ENCODE peak calls at places on chromosomes 6 and 20, in seven cellular contexts. D, N, M, G, F, K and L are unnamed samples.

GRCh38 chr6:84635081-84635745 is 129.2 kb downstream of the TBX18 start:
- DNase-seq in D (peak; percentile 63), N (no peak), M (peak; percentile 90), G (no peak), F (no peak), K (no peak), L (peak; percentile 74)

GRCh38 chr6:35385457-35386202 is 43.3 kb downstream of the PPARD start:
- DNase-seq in D (peak; percentile 31), N (no peak), M (peak; percentile 60), G (peak; percentile 26), F (peak; percentile 71), K (no peak), L (no peak)

GRCh38 chr6:151241853-151242252 is 2.1 kb downstream of the AKAP12 start:
- DNase-seq in D (no peak), N (no peak), M (peak; percentile 6), G (no peak), F (no peak), K (no peak), L (no peak)

GRCh38 chr6:126040826-126041225 is 54.5 kb downstream of the TRMT11 start:
- DNase-seq in D (peak; percentile 90), N (no peak), M (peak; percentile 76), G (peak; percentile 93), F (no peak), K (no peak), L (peak; percentile 97)

GRCh38 chr20:20368414-20369352 is 779 bp downstream of the INSM1 start:
- DNase-seq in D (peak; percentile 44), N (no peak), M (no peak), G (no peak), F (no peak), K (no peak), L (no peak)

GRCh38 chr6:129490551-129491245 is 219.3 kb downstream of the ARHGAP18 start:
- DNase-seq in D (peak; percentile 98), N (peak; percentile 54), M (peak; percentile 97), G (peak; percentile 93), F (no peak), K (no peak), L (peak; percentile 99)

GRCh38 chr20:61726979-61727378 is 338.7 kb downstream of the TAF4 start:
- DNase-seq in D (no peak), N (no peak), M (no peak), G (no peak), F (no peak), K (no peak), L (no peak)

GRCh38 chr6:62640749-62641148 is 354.7 kb upstream of the KHDRBS2 start:
- DNase-seq in D (no peak), N (no peak), M (no peak), G (no peak), F (no peak), K (no peak), L (no peak)

GRCh38 chr6:129692467-129692866 is 17.5 kb downstream of the ARHGAP18 start:
- DNase-seq in D (no peak), N (no peak), M (no peak), G (no peak), F (no peak), K (no peak), L (no peak)

GRCh38 chr6:110179406-110180227 is at the start of gene WASF1:
- DNase-seq in D (peak; percentile 99), N (peak; percentile 89), M (peak; percentile 99), G (peak; percentile 93), F (peak; percentile 95), K (peak; percentile 93), L (peak; percentile 95)

GRCh38 chr6:72857791-72858190 is 235.9 kb downstream of the KCNQ5 start:
- DNase-seq in D (peak; percentile 53), N (no peak), M (peak; percentile 15), G (no peak), F (no peak), K (no peak), L (peak; percentile 41)

GRCh38 chr6:55694148-55694547 is 115.2 kb upstream of the HMGCLL1 start:
- DNase-seq in D (peak; percentile 79), N (no peak), M (peak; percentile 82), G (no peak), F (no peak), K (peak; percentile 57), L (peak; percentile 83)

GRCh38 chr6:123527406-123527805 is 109.3 kb downstream of the TRDN start:
- DNase-seq in D (peak; percentile 83), N (no peak), M (no peak), G (no peak), F (no peak), K (no peak), L (peak; percentile 23)

GRCh38 chr6:186221-186965 is 105.9 kb upstream of the DUSP22 start:
- DNase-seq in D (no peak), N (no peak), M (peak; percentile 2), G (no peak), F (no peak), K (no peak), L (peak; percentile 6)

GRCh38 chr20:11712611-11713160 is 205.0 kb upstream of the BTBD3 start:
- DNase-seq in D (no peak), N (no peak), M (no peak), G (no peak), F (no peak), K (no peak), L (no peak)

GRCh38 chr6:136334853-136335252 is 45.2 kb upstream of the BCLAF1 start:
- DNase-seq in D (no peak), N (no peak), M (no peak), G (no peak), F (no peak), K (no peak), L (no peak)

GRCh38 chr20:57688864-57689263 is 21.0 kb downstream of the PMEPA1 start:
- DNase-seq in D (no peak), N (no peak), M (no peak), G (no peak), F (peak; percentile 73), K (no peak), L (no peak)

GRCh38 chr6:90369024-90369519 is 72.4 kb upstream of the BACH2 start:
- DNase-seq in D (peak; percentile 98), N (no peak), M (peak; percentile 99), G (peak; percentile 97), F (peak; percentile 58), K (peak; percentile 43), L (peak; percentile 100)

GRCh38 chr20:19975901-19976300 is 41.3 kb upstream of the NAA20 start:
- DNase-seq in D (peak; percentile 62), N (no peak), M (peak; percentile 30), G (no peak), F (peak; percentile 40), K (no peak), L (peak; percentile 31)

GRCh38 chr6:131652472-131652871 is 15.4 kb downstream of the ENPP3 start:
- DNase-seq in D (peak; percentile 78), N (no peak), M (no peak), G (no peak), F (no peak), K (no peak), L (peak; percentile 39)

GRCh38 chr6:30130887-30131862 is 4.8 kb upstream of the TRIM40 start:
- DNase-seq in D (peak; percentile 92), N (peak; percentile 68), M (peak; percentile 90), G (peak; percentile 77), F (peak; percentile 58), K (peak; percentile 73), L (peak; percentile 83)

GRCh38 chr20:56606174-56606945 is 22.7 kb upstream of the TFAP2C start:
- DNase-seq in D (peak; percentile 54), N (no peak), M (no peak), G (no peak), F (no peak), K (no peak), L (peak; percentile 13)

GRCh38 chr6:95578106-95578410 is 723 bp downstream of the MANEA start:
- DNase-seq in D (peak; percentile 5), N (no peak), M (no peak), G (peak; percentile 15), F (no peak), K (no peak), L (no peak)

GRCh38 chr6:2714359-2714895 is 36.3 kb downstream of the MYLK4 start:
- DNase-seq in D (peak; percentile 93), N (no peak), M (peak; percentile 92), G (no peak), F (no peak), K (no peak), L (peak; percentile 77)

GRCh38 chr6:79463721-79464120 is 73.5 kb downstream of the LCA5 start:
- DNase-seq in D (peak; percentile 56), N (no peak), M (no peak), G (no peak), F (no peak), K (peak; percentile 9), L (peak; percentile 83)

GRCh38 chr20:49353348-49353747 is 75.5 kb upstream of the ZNFX1 start:
- DNase-seq in D (no peak), N (no peak), M (no peak), G (no peak), F (no peak), K (no peak), L (no peak)

GRCh38 chr6:23414204-23414501 is 711.9 kb upstream of the NRSN1 start:
- DNase-seq in D (peak; percentile 46), N (no peak), M (peak; percentile 81), G (peak; percentile 2), F (no peak), K (no peak), L (peak; percentile 30)

GRCh38 chr6:53432318-53433161 is 83.8 kb upstream of the ELOVL5 start:
- DNase-seq in D (peak; percentile 71), N (no peak), M (peak; percentile 86), G (peak; percentile 90), F (no peak), K (no peak), L (peak; percentile 95)

GRCh38 chr6:168024951-168025510 is 27.6 kb downstream of the KIF25 start:
- DNase-seq in D (no peak), N (no peak), M (no peak), G (no peak), F (no peak), K (no peak), L (no peak)

GRCh38 chr6:35492664-35493284 is 4.1 kb downstream of the TEAD3 start:
- DNase-seq in D (no peak), N (no peak), M (no peak), G (peak; percentile 36), F (no peak), K (no peak), L (no peak)

GRCh38 chr6:27061235-27061993 is 186.1 kb upstream of the PRSS16 start:
- DNase-seq in D (no peak), N (no peak), M (no peak), G (peak; percentile 8), F (no peak), K (no peak), L (no peak)

GRCh38 chr20:51985013-51985415 is 182.7 kb upstream of the SALL4 start:
- DNase-seq in D (peak; percentile 97), N (no peak), M (peak; percentile 97), G (peak; percentile 27), F (no peak), K (no peak), L (peak; percentile 97)

GRCh38 chr6:13985663-13986325 is 61.0 kb downstream of the RNF182 start:
- DNase-seq in D (no peak), N (no peak), M (no peak), G (peak; percentile 61), F (no peak), K (no peak), L (no peak)

GRCh38 chr20:10982692-10983091 is 308.9 kb upstream of the JAG1 start:
- DNase-seq in D (peak; percentile 95), N (no peak), M (peak; percentile 87), G (no peak), F (peak; percentile 85), K (no peak), L (peak; percentile 90)

GRCh38 chr6:159172066-159172465 is 2.9 kb downstream of the FNDC1 start:
- DNase-seq in D (no peak), N (no peak), M (peak; percentile 49), G (no peak), F (no peak), K (no peak), L (no peak)

GRCh38 chr6:31740397-31741223 is 805 bp downstream of the MSH5 start:
- DNase-seq in D (no peak), N (no peak), M (no peak), G (peak; percentile 64), F (no peak), K (no peak), L (peak; percentile 25)

GRCh38 chr6:163790296-163790840 is 375.9 kb downstream of the QKI start:
- DNase-seq in D (no peak), N (no peak), M (peak; percentile 42), G (no peak), F (no peak), K (no peak), L (no peak)